ENCODE peak calls at places on chromosomes 3 and 15, in ten cellular contexts. One of them, this sample, is unnamed.

GRCh38 chr15:31274496-31275330 is 51.9 kb upstream of the KLF13 start:
- DNase-seq in NCI-H226: no peak
- DNase-seq in HTR-8/SVneo: no peak
- DNase-seq in AG08395: no peak
- DNase-seq in cerebellum: no peak
- DNase-seq in omental fat pad: peak
- DNase-seq in RCC 7860: no peak
- DNase-seq in stimulated activated CD4-positive, alpha-beta T cell treated with anti-CD3 and anti-CD28 coated beads, Interleukin-1b, Interleukin-23, amount 100 ng/mL, for 1 hour: no peak
- DNase-seq in RWPE1: no peak
- DNase-seq in OCI-M1: no peak
- DNase-seq in this sample: no peak

GRCh38 chr3:69906351-69906966 is 93.1 kb upstream of the SAMMSON start:
- DNase-seq in NCI-H226: no peak
- DNase-seq in HTR-8/SVneo: no peak
- DNase-seq in AG08395: no peak
- DNase-seq in cerebellum: no peak
- DNase-seq in omental fat pad: no peak
- DNase-seq in RCC 7860: peak
- DNase-seq in stimulated activated CD4-positive, alpha-beta T cell treated with anti-CD3 and anti-CD28 coated beads, Interleukin-1b, Interleukin-23, amount 100 ng/mL, for 1 hour: no peak
- DNase-seq in RWPE1: no peak
- DNase-seq in OCI-M1: no peak
- DNase-seq in this sample: no peak

GRCh38 chr3:189042832-189043231 is 128.9 kb upstream of the TPRG1 start:
- DNase-seq in NCI-H226: no peak
- DNase-seq in HTR-8/SVneo: no peak
- DNase-seq in AG08395: no peak
- DNase-seq in cerebellum: no peak
- DNase-seq in omental fat pad: no peak
- DNase-seq in RCC 7860: no peak
- DNase-seq in stimulated activated CD4-positive, alpha-beta T cell treated with anti-CD3 and anti-CD28 coated beads, Interleukin-1b, Interleukin-23, amount 100 ng/mL, for 1 hour: no peak
- DNase-seq in RWPE1: no peak
- DNase-seq in OCI-M1: no peak
- DNase-seq in this sample: no peak

GRCh38 chr3:136281966-136282554 is 31.9 kb downstream of the PCCB start:
- DNase-seq in NCI-H226: no peak
- DNase-seq in HTR-8/SVneo: no peak
- DNase-seq in AG08395: no peak
- DNase-seq in cerebellum: no peak
- DNase-seq in omental fat pad: no peak
- DNase-seq in RCC 7860: no peak
- DNase-seq in stimulated activated CD4-positive, alpha-beta T cell treated with anti-CD3 and anti-CD28 coated beads, Interleukin-1b, Interleukin-23, amount 100 ng/mL, for 1 hour: no peak
- DNase-seq in RWPE1: no peak
- DNase-seq in OCI-M1: no peak
- DNase-seq in this sample: no peak

GRCh38 chr3:147421184-147421912 is 12.2 kb downstream of the ZIC1 start:
- DNase-seq in NCI-H226: no peak
- DNase-seq in HTR-8/SVneo: no peak
- DNase-seq in AG08395: no peak
- DNase-seq in cerebellum: peak
- DNase-seq in omental fat pad: no peak
- DNase-seq in RCC 7860: no peak
- DNase-seq in stimulated activated CD4-positive, alpha-beta T cell treated with anti-CD3 and anti-CD28 coated beads, Interleukin-1b, Interleukin-23, amount 100 ng/mL, for 1 hour: no peak
- DNase-seq in RWPE1: no peak
- DNase-seq in OCI-M1: no peak
- DNase-seq in this sample: no peak

GRCh38 chr15:100918690-100919480 is at the start of gene LRRK1:
- DNase-seq in NCI-H226: peak
- DNase-seq in HTR-8/SVneo: peak
- DNase-seq in AG08395: peak
- DNase-seq in cerebellum: no peak
- DNase-seq in omental fat pad: no peak
- DNase-seq in RCC 7860: no peak
- DNase-seq in stimulated activated CD4-positive, alpha-beta T cell treated with anti-CD3 and anti-CD28 coated beads, Interleukin-1b, Interleukin-23, amount 100 ng/mL, for 1 hour: no peak
- DNase-seq in RWPE1: peak
- DNase-seq in OCI-M1: no peak
- DNase-seq in this sample: no peak

GRCh38 chr15:85730001-85730820 is 64.5 kb downstream of the KLHL25 start:
- DNase-seq in NCI-H226: peak
- DNase-seq in HTR-8/SVneo: peak
- DNase-seq in AG08395: peak
- DNase-seq in cerebellum: peak
- DNase-seq in omental fat pad: no peak
- DNase-seq in RCC 7860: peak
- DNase-seq in stimulated activated CD4-positive, alpha-beta T cell treated with anti-CD3 and anti-CD28 coated beads, Interleukin-1b, Interleukin-23, amount 100 ng/mL, for 1 hour: no peak
- DNase-seq in RWPE1: peak
- DNase-seq in OCI-M1: peak
- DNase-seq in this sample: no peak

GRCh38 chr15:67133738-67134576 is 68.6 kb downstream of the SMAD3 start:
- DNase-seq in NCI-H226: no peak
- DNase-seq in HTR-8/SVneo: no peak
- DNase-seq in AG08395: no peak
- DNase-seq in cerebellum: no peak
- DNase-seq in omental fat pad: no peak
- DNase-seq in RCC 7860: peak
- DNase-seq in stimulated activated CD4-positive, alpha-beta T cell treated with anti-CD3 and anti-CD28 coated beads, Interleukin-1b, Interleukin-23, amount 100 ng/mL, for 1 hour: no peak
- DNase-seq in RWPE1: no peak
- DNase-seq in OCI-M1: no peak
- DNase-seq in this sample: no peak

GRCh38 chr3:128152419-128153155 is 694 bp upstream of the EEFSEC start:
- DNase-seq in NCI-H226: no peak
- DNase-seq in HTR-8/SVneo: no peak
- DNase-seq in AG08395: no peak
- DNase-seq in cerebellum: no peak
- DNase-seq in omental fat pad: no peak
- DNase-seq in RCC 7860: peak
- DNase-seq in stimulated activated CD4-positive, alpha-beta T cell treated with anti-CD3 and anti-CD28 coated beads, Interleukin-1b, Interleukin-23, amount 100 ng/mL, for 1 hour: no peak
- DNase-seq in RWPE1: no peak
- DNase-seq in OCI-M1: no peak
- DNase-seq in this sample: no peak

This sample was measured in NCI-H187.